ENCODE peak calls at places on chromosomes 16 and 17, in seven cellular contexts. K is IMR-90, E is choroid plexus epithelial cell, G is AG09309, I is neural progenitor cell, F is lung, H is AG04449. O is an unnamed sample.

GRCh38 chr16:22685162-22685830 is 128.7 kb upstream of the HS3ST2 start:
- DNase-seq in H (no peak), K (no peak), E (peak; percentile 20), F (peak; percentile 58), G (no peak), I (no peak), O (no peak)

GRCh38 chr17:43840814-43841213 is 6.2 kb upstream of the CD300LG start:
- DNase-seq in G (no peak), F (no peak), K (peak; percentile 16), H (no peak), E (peak; percentile 47), I (peak; percentile 47), O (no peak)

GRCh38 chr16:24010440-24011089 is 174.8 kb downstream of the PRKCB start:
- DNase-seq in G (peak; percentile 5), E (peak; percentile 82), K (peak; percentile 65), I (peak; percentile 92), H (peak; percentile 3), F (peak; percentile 74), O (peak; percentile 84)

GRCh38 chr17:57955183-57955952 is at the start of gene CUEDC1:
- DNase-seq in E (peak; percentile 54), G (no peak), F (peak; percentile 81), K (peak; percentile 39), I (peak; percentile 86), H (no peak), O (peak; percentile 88)

GRCh38 chr17:72171703-72172670 is 51.2 kb downstream of the SOX9 start:
- DNase-seq in K (no peak), G (no peak), I (no peak), H (no peak), F (no peak), E (no peak), O (no peak)

GRCh38 chr17:73552300-73553088 is 91.8 kb downstream of the SDK2 start:
- DNase-seq in F (peak; percentile 46), G (no peak), K (no peak), I (no peak), E (no peak), H (no peak), O (no peak)

GRCh38 chr16:85176541-85177447 is 64.5 kb upstream of the CIBAR2 start:
- DNase-seq in F (no peak), E (peak; percentile 61), G (no peak), K (peak; percentile 52), I (no peak), H (no peak), O (no peak)

GRCh38 chr16:58022601-58023371 is 2.8 kb upstream of the MMP15 start:
- DNase-seq in K (peak; percentile 68), I (no peak), G (peak; percentile 48), E (peak; percentile 67), F (peak; percentile 78), H (peak; percentile 33), O (peak; percentile 27)

GRCh38 chr17:48244121-48244711 is 136.7 kb downstream of the SNX11 start:
- DNase-seq in G (no peak), H (no peak), F (no peak), I (no peak), E (peak; percentile 31), K (peak; percentile 29), O (no peak)

GRCh38 chr17:19304209-19304608 is 58.3 kb downstream of the B9D1 start:
- DNase-seq in E (peak; percentile 68), H (no peak), I (no peak), F (peak; percentile 71), K (peak; percentile 79), G (no peak), O (no peak)

DNA sequence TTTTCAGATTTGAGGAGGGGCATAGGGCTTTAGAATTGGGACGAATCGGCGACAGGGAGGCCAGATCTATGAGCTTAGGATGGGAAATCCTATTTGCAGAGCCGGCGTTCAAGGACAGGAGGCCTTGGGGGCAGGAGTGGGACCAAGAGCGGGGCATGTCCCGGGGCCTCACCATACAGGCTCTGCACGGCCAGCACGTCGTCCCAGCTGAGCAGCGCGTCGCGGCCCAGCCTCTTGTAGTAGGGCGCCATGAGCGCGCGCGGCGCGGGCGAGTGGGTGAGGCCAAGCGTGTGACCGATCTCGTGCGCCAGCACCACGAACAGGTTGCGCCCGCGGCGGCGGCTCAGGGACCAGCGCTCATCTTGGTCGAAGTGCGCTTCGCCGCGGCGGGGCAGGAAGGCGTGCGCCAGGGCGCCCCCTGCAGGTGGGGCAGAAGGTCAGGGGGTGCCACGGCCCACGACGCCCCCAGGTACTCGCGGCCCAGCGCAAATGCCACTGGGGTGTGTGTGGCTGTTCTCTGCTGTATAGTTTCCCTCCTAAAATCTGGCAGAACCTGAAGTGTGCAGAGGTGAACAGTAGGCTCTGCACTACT is 9.3 kb downstream of the C17orf50 start:
- DNase-seq in I (no peak), H (no peak), E (no peak), K (no peak), F (no peak), G (no peak), O (no peak)
- TF ChIP-seq CTCF in I (peak; percentile 30), H (peak; percentile 1), E (no peak), K (peak; percentile 4), F (no peak), G (peak; percentile 18), O (peak; percentile 46)

DNA sequence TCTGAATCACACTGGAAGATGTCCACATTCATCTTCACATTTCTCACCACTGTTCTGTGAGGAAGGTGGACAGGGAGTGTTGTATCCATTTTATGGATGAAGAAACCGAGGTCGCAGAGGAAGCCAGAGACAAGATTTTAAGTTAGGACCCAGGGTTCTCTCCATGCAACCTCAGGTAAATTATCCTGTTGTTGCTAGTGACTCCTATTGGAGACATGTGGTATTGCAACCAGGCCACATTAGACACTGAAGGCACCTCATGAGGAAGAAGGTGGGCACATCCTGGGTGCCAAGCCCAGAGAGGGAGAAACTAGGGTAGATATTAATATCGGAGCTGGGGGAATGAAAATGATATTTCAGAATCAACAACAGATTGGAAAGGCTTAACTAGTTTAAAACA is 8.5 kb upstream of the WNT9B start:
- DNase-seq in E (no peak), G (no peak), F (no peak), K (no peak), H (no peak), I (no peak), O (no peak)
- TF ChIP-seq CTCF in E (peak; percentile 65), G (peak; percentile 55), F (no peak), K (peak; percentile 33), H (peak; percentile 29), I (peak; percentile 60), O (peak; percentile 80)

GRCh38 chr17:79695293-79696158 is 35.2 kb upstream of the ENPP7 start:
- DNase-seq in G (no peak), F (no peak), E (peak; percentile 78), H (no peak), I (no peak), K (no peak), O (no peak)

GRCh38 chr17:79690988-79691836 is 39.5 kb upstream of the ENPP7 start:
- DNase-seq in H (no peak), K (no peak), F (no peak), I (no peak), G (no peak), E (no peak), O (no peak)

GRCh38 chr17:79693419-79693818 is 37.3 kb upstream of the ENPP7 start:
- DNase-seq in I (no peak), K (no peak), F (no peak), H (no peak), E (no peak), G (no peak), O (no peak)

GRCh38 chr17:79696159-79696982 is 34.4 kb upstream of the ENPP7 start:
- DNase-seq in H (no peak), K (no peak), F (no peak), G (no peak), E (peak; percentile 10), I (no peak), O (no peak)

DNA sequence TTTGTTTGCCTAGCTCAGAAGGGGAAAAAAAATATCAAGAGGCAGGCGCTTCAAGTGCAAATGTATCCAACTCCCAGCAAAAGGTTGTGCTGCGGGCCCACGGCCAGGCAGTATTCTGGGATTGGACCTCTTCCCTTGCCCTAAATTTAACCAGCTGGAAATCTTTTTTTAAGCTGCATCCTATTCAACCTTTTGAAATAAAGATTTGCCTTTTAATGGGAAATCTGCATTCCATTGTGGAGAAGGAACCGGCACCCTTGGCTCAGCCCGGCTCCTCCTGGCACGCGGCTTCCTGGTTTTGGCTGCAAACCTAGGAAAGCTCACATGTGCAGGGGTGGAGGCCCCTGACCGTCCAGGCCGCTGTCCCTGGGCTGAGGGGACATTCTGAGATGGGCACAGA is 38.8 kb upstream of the ENPP7 start:
- DNase-seq in H (no peak), E (no peak), K (no peak), I (no peak), F (no peak), G (no peak), O (no peak)
- TF ChIP-seq CTCF in H (no peak), E (no peak), K (no peak), I (no peak), F (no peak), G (no peak), O (no peak)

GRCh38 chr17:21030375-21030774 is 12.4 kb downstream of the USP22 start:
- DNase-seq in G (no peak), H (no peak), F (no peak), I (no peak), E (no peak), K (no peak), O (no peak)

GRCh38 chr17:21027031-21027430 is 15.8 kb downstream of the USP22 start:
- DNase-seq in H (no peak), E (no peak), I (no peak), F (no peak), G (no peak), K (no peak), O (no peak)

GRCh38 chr17:21029515-21029914 is 13.3 kb downstream of the USP22 start:
- DNase-seq in H (no peak), K (no peak), I (no peak), E (no peak), F (no peak), G (no peak), O (no peak)

GRCh38 chr17:21029032-21029431 is 13.8 kb downstream of the USP22 start:
- DNase-seq in H (no peak), E (peak; percentile 81), I (no peak), G (peak; percentile 48), F (no peak), K (peak; percentile 84), O (no peak)

GRCh38 chr17:21028192-21028591 is 14.6 kb downstream of the USP22 start:
- DNase-seq in I (no peak), H (no peak), K (no peak), E (no peak), F (no peak), G (no peak), O (no peak)
- TF ChIP-seq CTCF in I (no peak), H (no peak), K (no peak), E (no peak), F (no peak), G (no peak), O (no peak)

GRCh38 chr17:79912552-79913330 is 73.5 kb upstream of the CBX4 start:
- DNase-seq in E (no peak), I (no peak), F (no peak), K (no peak), G (no peak), H (no peak), O (no peak)

GRCh38 chr17:79911430-79912399 is 72.5 kb upstream of the CBX4 start:
- DNase-seq in E (no peak), I (no peak), H (no peak), G (no peak), K (no peak), F (no peak), O (no peak)

GRCh38 chr17:79914813-79915740 is 75.8 kb upstream of the CBX4 start:
- DNase-seq in F (no peak), E (no peak), I (no peak), G (no peak), K (no peak), H (no peak), O (no peak)

GRCh38 chr17:79913896-79914812 is 74.9 kb upstream of the CBX4 start:
- DNase-seq in K (no peak), G (no peak), H (no peak), I (no peak), E (no peak), F (no peak), O (no peak)

GRCh38 chr17:79913451-79913850 is 74.2 kb upstream of the CBX4 start:
- DNase-seq in G (no peak), F (no peak), H (no peak), K (no peak), E (no peak), I (no peak), O (no peak)
- TF ChIP-seq CTCF in G (no peak), F (no peak), H (no peak), K (no peak), E (no peak), I (no peak), O (no peak)

O was measured in glutamatergic neuron.